ENCODE peak calls at places on chromosomes 3 and 15, in four cellular contexts. Y is cardiac fibroblast, W is AG04449, K is cardiac muscle cell. S is an unnamed sample.

GRCh38 chr15:33326908-33327307 is 16.1 kb downstream of the RYR3 start:
- DNase-seq in K (no peak), Y (no peak), W (no peak), S (no peak)

GRCh38 chr3:30310251-30310954 is 296.0 kb upstream of the TGFBR2 start:
- DNase-seq in K (no peak), W (no peak), Y (peak; percentile 85), S (no peak)

GRCh38 chr15:26690778-26691177 is 82.1 kb downstream of the GABRB3 start:
- DNase-seq in Y (no peak), W (no peak), K (no peak), S (no peak)

GRCh38 chr3:174937488-174937887 is 78.4 kb downstream of the NAALADL2 start:
- DNase-seq in Y (no peak), K (no peak), W (no peak), S (no peak)

GRCh38 chr3:103847081-103848062 is 1412.6 kb downstream of the ZPLD1 start:
- DNase-seq in W (no peak), Y (no peak), K (no peak), S (no peak)

GRCh38 chr15:60441323-60441722 is 37.6 kb downstream of the ICE2 start:
- DNase-seq in K (no peak), W (no peak), Y (no peak), S (no peak)

GRCh38 chr3:12490547-12490946 is 6.3 kb downstream of the TSEN2 start:
- DNase-seq in K (no peak), W (no peak), Y (peak; percentile 33), S (no peak)

GRCh38 chr3:51963951-51964451 is 3.3 kb downstream of the PCBP4 start:
- DNase-seq in K (peak; percentile 32), Y (no peak), W (no peak), S (no peak)

GRCh38 chr15:85583404-85584390 is 203.3 kb downstream of the AKAP13 start:
- DNase-seq in W (no peak), Y (peak; percentile 36), K (no peak), S (no peak)

GRCh38 chr3:137946341-137946973 is 63.5 kb upstream of the CLDN18 start:
- DNase-seq in K (peak; percentile 81), Y (peak; percentile 80), W (peak; percentile 9), S (peak; percentile 29)

DNA sequence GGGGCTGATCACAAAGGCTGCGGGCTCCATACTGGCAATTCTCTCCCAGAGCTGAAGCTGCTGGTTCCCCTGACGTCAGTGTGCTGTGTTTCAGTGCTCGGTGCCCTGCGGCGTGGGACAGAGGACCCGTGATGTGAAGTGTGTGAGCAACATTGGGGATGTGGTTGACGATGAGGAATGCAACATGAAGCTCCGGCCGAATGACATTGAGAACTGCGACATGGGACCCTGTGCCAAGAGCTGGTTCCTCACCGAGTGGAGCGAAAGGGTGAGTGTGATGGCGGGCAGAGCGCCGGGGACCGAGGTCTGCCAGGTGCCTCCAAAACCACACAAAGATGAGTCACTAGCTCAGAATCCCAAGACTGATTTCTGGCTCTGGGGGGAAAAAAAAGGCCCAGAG is 62.0 kb upstream of the NR2E3 start:
- DNase-seq in K (no peak), W (no peak), Y (peak; percentile 5), S (peak; percentile 82)
- H3K4me3 ChIP-seq in K (no peak overlapping the region), W (no peak overlapping the region), Y (no peak overlapping the region), S (peak overlapping the region; percentile 47)

GRCh38 chr3:114011059-114011797 is 45.1 kb downstream of the CCDC191 start:
- DNase-seq in K (no peak), Y (no peak), W (no peak), S (no peak)

GRCh38 chr3:114005406-114005987 is 50.8 kb downstream of the CCDC191 start:
- DNase-seq in Y (no peak), K (no peak), W (no peak), S (no peak)
- TF ChIP-seq CTCF in Y (no peak), K (no peak), W (no peak), S (no peak)

GRCh38 chr3:192408007-192408655 is 319.2 kb downstream of the FGF12 start:
- DNase-seq in K (peak; percentile 51), Y (peak; percentile 10), W (no peak), S (no peak)

GRCh38 chr3:192408721-192409151 is 318.6 kb downstream of the FGF12 start:
- DNase-seq in K (peak; percentile 24), W (no peak), Y (no peak), S (no peak)

GRCh38 chr3:192410684-192410960 is 316.7 kb downstream of the FGF12 start:
- DNase-seq in K (no peak), W (no peak), Y (no peak), S (no peak)

GRCh38 chr3:192409203-192409837 is 318.0 kb downstream of the FGF12 start:
- DNase-seq in W (no peak), K (peak; percentile 52), Y (peak; percentile 7), S (no peak)

GRCh38 chr3:192409838-192410683 is 317.3 kb downstream of the FGF12 start:
- DNase-seq in W (no peak), Y (peak; percentile 18), K (peak; percentile 38), S (no peak)
- H3K4me3 ChIP-seq in W (no peak overlapping the region), Y (peak overlapping the region; percentile 41), K (peak overlapping the region; percentile 55), S (peak overlapping the region; percentile 67)

DNA sequence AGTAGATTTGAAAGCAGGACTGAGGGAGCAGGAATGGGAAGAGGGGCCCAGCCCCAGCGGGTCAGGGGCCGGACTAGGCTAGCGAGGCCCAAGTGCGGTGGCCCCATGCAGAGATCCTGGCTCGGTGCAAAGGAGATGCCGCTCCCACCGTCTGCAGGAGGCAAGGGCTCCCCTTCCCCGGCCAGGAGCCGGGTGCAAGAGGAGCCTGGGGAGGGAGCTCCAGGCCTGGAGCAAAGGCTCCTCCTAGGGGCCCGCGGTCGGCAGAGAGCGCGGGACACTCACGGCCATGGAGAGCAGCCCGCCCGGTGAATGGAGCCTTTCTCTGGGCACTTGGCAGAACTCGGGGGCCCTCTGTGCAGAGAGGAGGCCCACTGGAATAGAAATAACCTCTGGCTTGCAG is 43.2 kb upstream of the USP3 start:
- DNase-seq in Y (no peak), K (peak; percentile 51), W (no peak), S (no peak)
- TF ChIP-seq CTCF in Y (peak; percentile 21), K (peak; percentile 28), W (no peak), S (no peak)

DNA sequence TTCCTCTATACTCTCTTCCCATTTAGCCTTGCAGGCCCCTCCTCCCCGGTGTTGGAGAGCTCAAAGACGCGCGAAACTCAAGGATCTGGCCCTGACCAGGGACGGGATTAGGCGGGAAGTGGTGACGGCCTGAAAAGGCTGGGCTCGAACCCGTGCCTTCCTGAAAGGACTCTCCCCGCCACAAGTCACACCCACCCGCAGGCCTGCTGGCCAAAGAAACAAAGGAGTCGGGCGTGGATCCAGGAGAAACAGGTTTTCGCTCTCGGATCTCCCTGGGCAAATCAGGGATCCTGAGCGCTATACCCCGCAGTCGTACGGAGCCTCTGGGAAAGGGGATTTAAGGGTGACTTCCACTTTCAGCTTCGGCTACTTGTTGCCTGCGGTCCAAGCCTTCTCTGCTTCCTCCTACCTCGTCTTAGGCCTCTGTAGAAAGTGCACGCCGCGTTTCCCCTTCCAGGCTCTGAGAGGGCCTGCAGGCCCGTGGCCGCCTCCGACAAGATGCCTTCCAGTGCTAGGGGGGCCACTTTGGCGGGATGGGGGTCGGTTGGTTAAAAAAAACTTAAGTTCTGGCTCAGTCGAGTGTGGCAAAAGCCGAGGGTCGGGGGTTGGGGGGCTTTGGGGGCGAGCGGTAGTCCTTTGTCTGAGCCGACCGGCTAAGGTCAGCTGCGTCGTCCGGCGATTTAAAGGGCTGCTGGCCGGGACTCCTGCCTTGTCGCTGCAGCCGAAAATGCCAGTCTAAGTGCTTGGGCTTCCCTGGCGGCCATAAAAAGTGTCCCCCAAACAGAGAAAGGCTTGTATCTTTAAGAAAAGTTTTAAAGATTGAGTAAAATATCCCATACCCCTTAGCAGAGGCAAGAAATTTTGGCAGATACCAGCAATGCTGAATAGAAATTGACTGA is 8.2 kb downstream of the ZIC4 start:
- DNase-seq in W (no peak), Y (no peak), K (no peak), S (no peak)
- H3K4me3 ChIP-seq in W (no peak overlapping the region), Y (no peak overlapping the region), K (no peak overlapping the region), S (no peak overlapping the region)

GRCh38 chr3:66237551-66237950 is 16.8 kb downstream of the SLC25A26 start:
- DNase-seq in W (no peak), Y (no peak), K (no peak), S (no peak)

GRCh38 chr3:66241466-66241865 is 20.7 kb downstream of the SLC25A26 start:
- DNase-seq in Y (no peak), W (no peak), K (no peak), S (no peak)

GRCh38 chr3:66233033-66233432 is 12.2 kb downstream of the SLC25A26 start:
- DNase-seq in K (no peak), W (no peak), Y (no peak), S (no peak)

GRCh38 chr3:66239513-66240135 is 18.8 kb downstream of the SLC25A26 start:
- DNase-seq in K (no peak), W (no peak), Y (no peak), S (no peak)

DNA sequence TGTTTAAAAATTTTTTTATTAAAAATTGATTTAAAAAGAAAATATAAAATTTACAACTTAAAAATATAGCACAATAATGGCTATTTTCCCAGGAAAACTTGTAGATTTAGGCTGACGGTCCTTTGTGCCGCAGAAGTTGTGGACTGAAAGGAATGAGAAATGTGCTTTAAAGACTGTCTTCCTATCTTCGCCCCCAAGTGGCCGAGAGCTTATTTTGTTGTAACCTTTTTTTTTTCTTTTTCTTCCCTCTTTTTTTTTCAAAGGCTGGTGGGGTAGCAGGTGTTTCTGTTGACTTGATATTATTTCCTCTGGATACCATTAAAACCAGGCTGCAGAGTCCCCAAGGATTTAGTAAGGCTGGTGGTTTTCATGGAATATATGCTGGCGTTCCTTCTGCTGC is 15.5 kb downstream of the SLC25A26 start:
- DNase-seq in Y (peak; percentile 33), K (peak; percentile 36), W (no peak), S (no peak)
- TF ChIP-seq CTCF in Y (peak; percentile 22), K (peak; percentile 37), W (no peak), S (peak; percentile 33)

GRCh38 chr3:170437696-170438407 is 19.2 kb downstream of the CLDN11 start:
- DNase-seq in W (no peak), K (no peak), Y (no peak), S (no peak)

GRCh38 chr3:170436697-170437096 is 18.0 kb downstream of the CLDN11 start:
- DNase-seq in Y (no peak), K (no peak), W (no peak), S (no peak)

GRCh38 chr3:170438836-170439235 is 20.2 kb downstream of the CLDN11 start:
- DNase-seq in W (no peak), K (no peak), Y (no peak), S (no peak)

GRCh38 chr3:170440346-170440745 is 21.7 kb downstream of the CLDN11 start:
- DNase-seq in W (no peak), K (no peak), Y (peak; percentile 29), S (peak; percentile 31)

DNA sequence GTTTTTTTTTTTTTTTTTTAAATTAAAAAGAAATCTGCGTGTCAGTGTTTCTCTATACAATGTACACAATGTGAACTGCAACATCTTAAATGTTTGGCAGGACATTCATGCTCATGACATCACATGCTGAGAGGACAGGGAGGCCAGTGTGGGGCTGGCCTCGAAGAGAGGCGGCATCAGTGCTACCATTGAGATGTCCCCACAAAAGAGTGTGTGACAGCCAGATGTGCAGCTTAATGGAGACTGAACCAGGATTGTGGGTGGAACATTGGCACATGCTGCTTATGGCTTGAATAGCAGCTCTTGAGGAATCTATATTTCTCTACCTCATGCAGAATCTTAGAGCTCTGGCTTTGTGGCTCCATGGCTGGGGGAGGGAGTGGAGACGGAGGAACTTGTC is 18.5 kb downstream of the CLDN11 start:
- DNase-seq in K (no peak), Y (no peak), W (no peak), S (no peak)
- H3K4me3 ChIP-seq in K (no peak overlapping the region), Y (no peak overlapping the region), W (no peak overlapping the region), S (no peak overlapping the region)